ENCODE peak calls at places on chromosomes 11 and 22, in ten cellular contexts. V, C, R, T, L, I, Z, B, M and S are unnamed samples.

GRCh38 chr11:14148653-14149273 is 186.2 kb downstream of the SPON1 start:
- DNase-seq in V (no peak), C (peak), R (peak), T (peak), L (no peak), I (peak), Z (no peak), B (no peak), M (no peak), S (no peak)

GRCh38 chr22:49575703-49576081 is 252.0 kb downstream of the BRD1 start:
- DNase-seq in V (no peak), C (no peak), R (no peak), T (no peak), L (no peak), I (no peak), Z (no peak), B (no peak), M (no peak), S (no peak)

GRCh38 chr11:115672999-115673411 is 168.8 kb upstream of the CADM1 start:
- DNase-seq in V (peak), C (no peak), R (peak), T (peak), L (no peak), I (peak), Z (no peak), B (peak), M (no peak), S (no peak)

GRCh38 chr11:11502303-11502828 is 119.4 kb downstream of the GALNT18 start:
- DNase-seq in V (no peak), C (no peak), R (no peak), T (no peak), L (no peak), I (no peak), Z (no peak), B (no peak), M (no peak), S (no peak)

GRCh38 chr11:97871816-97872215 is 1148.9 kb upstream of the CNTN5 start:
- DNase-seq in V (no peak), C (no peak), R (no peak), T (no peak), L (no peak), I (no peak), Z (no peak), B (no peak), M (no peak), S (no peak)

GRCh38 chr11:131129474-131129873 is 213.2 kb upstream of the SNX19 start:
- DNase-seq in V (no peak), C (no peak), R (no peak), T (no peak), L (no peak), I (no peak), Z (no peak), B (no peak), M (no peak), S (no peak)

GRCh38 chr11:34263462-34264186 is 94.2 kb downstream of the ABTB2 start:
- DNase-seq in V (peak), C (no peak), R (peak), T (peak), L (no peak), I (peak), Z (no peak), B (no peak), M (no peak), S (no peak)

GRCh38 chr11:35518766-35519165 is 6.7 kb downstream of the PAMR1 start:
- DNase-seq in V (no peak), C (no peak), R (peak), T (peak), L (no peak), I (peak), Z (no peak), B (no peak), M (no peak), S (no peak)

GRCh38 chr11:67731583-67731982 is 57.2 kb upstream of the ALDH3B2 start:
- DNase-seq in V (no peak), C (no peak), R (no peak), T (no peak), L (no peak), I (no peak), Z (no peak), B (no peak), M (no peak), S (no peak)

GRCh38 chr22:20490183-20490940 is 5.2 kb downstream of the KLHL22 start:
- DNase-seq in V (no peak), C (no peak), R (no peak), T (no peak), L (no peak), I (no peak), Z (no peak), B (no peak), M (no peak), S (no peak)

GRCh38 chr11:86244063-86244521 is 461 bp upstream of the EED start:
- DNase-seq in V (peak), C (peak), R (no peak), T (no peak), L (peak), I (peak), Z (peak), B (peak), M (peak), S (no peak)

GRCh38 chr11:40421187-40421586 is 1038.3 kb downstream of the LRRC4C start:
- DNase-seq in V (no peak), C (no peak), R (no peak), T (no peak), L (no peak), I (no peak), Z (no peak), B (no peak), M (no peak), S (no peak)

GRCh38 chr11:134360050-134360835 is 28.5 kb downstream of the GLB1L2 start:
- DNase-seq in V (peak), C (peak), R (peak), T (peak), L (peak), I (peak), Z (peak), B (peak), M (peak), S (peak)

GRCh38 chr11:44915621-44916020 is 35.1 kb downstream of the TP53I11 start:
- DNase-seq in V (no peak), C (no peak), R (no peak), T (no peak), L (no peak), I (no peak), Z (no peak), B (no peak), M (no peak), S (no peak)

GRCh38 chr11:46216765-46217089 is 60.7 kb upstream of the CREB3L1 start:
- DNase-seq in V (no peak), C (no peak), R (no peak), T (no peak), L (no peak), I (no peak), Z (no peak), B (no peak), M (no peak), S (no peak)

GRCh38 chr11:46220313-46220712 is 57.1 kb upstream of the CREB3L1 start:
- DNase-seq in V (no peak), C (no peak), R (no peak), T (no peak), L (no peak), I (no peak), Z (no peak), B (no peak), M (no peak), S (no peak)

GRCh38 chr11:46223252-46223513 is 54.3 kb upstream of the CREB3L1 start:
- DNase-seq in V (no peak), C (no peak), R (no peak), T (no peak), L (no peak), I (no peak), Z (no peak), B (no peak), M (no peak), S (no peak)

GRCh38 chr11:46222485-46223251 is 54.8 kb upstream of the CREB3L1 start:
- DNase-seq in V (no peak), C (no peak), R (no peak), T (no peak), L (no peak), I (peak), Z (peak), B (no peak), M (no peak), S (no peak)
- TF ChIP-seq CTCF in V (no peak), C (no peak), R (peak), T (peak), L (no peak), I (no peak), Z (no peak), B (no peak), M (no peak), S (no peak)

GRCh38 chr11:57562596-57562995 is 4.9 kb downstream of the UBE2L6 start:
- DNase-seq in V (no peak), C (no peak), R (no peak), T (no peak), L (no peak), I (no peak), Z (no peak), B (no peak), M (no peak), S (no peak)
- TF ChIP-seq CTCF in V (no peak), C (peak), R (no peak), T (no peak), L (no peak), I (no peak), Z (no peak), B (no peak), M (peak), S (no peak)

GRCh38 chr11:28657378-28658030 is 549.3 kb downstream of the METTL15 start:
- DNase-seq in V (no peak), C (no peak), R (peak), T (peak), L (no peak), I (peak), Z (no peak), B (no peak), M (no peak), S (no peak)

GRCh38 chr11:28659716-28660348 is 551.6 kb downstream of the METTL15 start:
- DNase-seq in V (no peak), C (no peak), R (no peak), T (no peak), L (no peak), I (no peak), Z (no peak), B (no peak), M (no peak), S (no peak)

GRCh38 chr11:28649922-28650321 is 541.7 kb downstream of the METTL15 start:
- DNase-seq in V (no peak), C (no peak), R (peak), T (peak), L (no peak), I (peak), Z (no peak), B (no peak), M (no peak), S (no peak)

GRCh38 chr11:28654191-28654590 is 546.0 kb downstream of the METTL15 start:
- DNase-seq in V (no peak), C (no peak), R (no peak), T (no peak), L (no peak), I (no peak), Z (no peak), B (no peak), M (no peak), S (no peak)
- TF ChIP-seq CTCF in V (no peak), C (no peak), R (no peak), T (no peak), L (no peak), I (no peak), Z (no peak), B (no peak), M (no peak), S (no peak)

DNA sequence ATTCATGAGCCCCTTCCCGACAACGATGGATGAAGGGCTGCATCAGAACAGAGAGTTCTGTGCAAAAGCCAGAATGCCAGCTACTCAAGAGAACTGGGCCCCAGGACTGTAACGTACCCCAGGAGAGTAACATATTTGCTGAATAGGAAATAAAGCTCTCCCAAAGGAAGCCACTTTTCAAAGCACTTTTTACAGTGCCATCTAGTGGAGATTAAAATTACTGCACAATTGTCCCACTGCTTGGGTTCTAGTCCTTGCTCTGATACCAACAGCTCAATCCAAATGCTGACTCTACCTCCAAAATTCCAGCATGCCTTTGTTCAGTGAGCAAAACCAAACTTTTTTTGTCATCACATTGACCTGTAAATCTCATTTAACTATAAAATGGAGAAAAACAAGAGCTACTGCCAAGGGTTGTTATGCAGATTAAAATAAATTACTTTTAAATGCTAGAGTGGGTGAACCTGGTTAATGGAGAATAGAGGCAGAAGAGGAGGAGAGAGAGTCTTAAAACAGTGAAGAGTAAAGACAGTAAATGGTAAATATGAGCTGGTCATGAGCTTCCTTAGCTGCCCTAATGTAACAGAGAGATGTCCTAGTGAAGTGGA is 87.6 kb upstream of the FSHB start:
- DNase-seq in V (no peak), C (peak), R (peak), T (peak), L (no peak), I (peak), Z (peak), B (no peak), M (peak), S (peak)
- TF ChIP-seq CTCF in V (peak), C (peak), R (peak), T (peak), L (no peak), I (peak), Z (peak), B (peak), M (peak), S (peak)

GRCh38 chr11:126716456-126717083 is 284.0 kb downstream of the KIRREL3 start:
- DNase-seq in V (no peak), C (peak), R (peak), T (peak), L (no peak), I (peak), Z (peak), B (peak), M (peak), S (peak)
- TF ChIP-seq CTCF in V (no peak), C (peak), R (peak), T (peak), L (no peak), I (peak), Z (peak), B (peak), M (peak), S (peak)

DNA sequence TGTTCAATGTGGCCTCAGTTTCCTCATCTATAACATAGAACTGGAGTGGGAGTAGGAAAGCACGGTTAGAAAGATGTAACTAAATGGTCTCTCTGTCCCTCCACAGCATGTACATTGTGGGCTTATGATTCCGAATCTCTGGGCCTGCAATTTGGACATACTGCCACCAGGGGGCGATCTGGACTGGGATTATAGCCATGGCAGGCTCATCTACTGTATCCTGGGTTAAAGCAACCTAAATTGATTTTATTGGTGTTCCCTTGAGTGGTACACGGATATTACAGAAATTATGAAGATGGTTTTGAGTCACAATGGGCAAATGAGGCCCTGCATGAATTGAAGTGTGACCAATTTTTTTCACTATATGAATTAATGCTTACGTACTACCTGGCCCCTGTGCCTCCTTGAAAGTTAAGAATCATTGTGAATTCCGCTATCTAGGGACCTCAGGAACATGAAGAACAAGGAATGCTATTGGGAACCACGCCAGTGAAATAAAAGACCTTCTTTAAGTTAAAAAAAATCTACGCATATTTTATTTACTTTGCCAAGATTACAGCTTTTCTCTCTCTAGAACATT is 32.9 kb downstream of the TST start:
- DNase-seq in V (no peak), C (peak), R (no peak), T (no peak), L (no peak), I (peak), Z (peak), B (no peak), M (no peak), S (peak)
- TF ChIP-seq CTCF in V (peak), C (peak), R (peak), T (peak), L (no peak), I (peak), Z (peak), B (no peak), M (peak), S (peak)

DNA sequence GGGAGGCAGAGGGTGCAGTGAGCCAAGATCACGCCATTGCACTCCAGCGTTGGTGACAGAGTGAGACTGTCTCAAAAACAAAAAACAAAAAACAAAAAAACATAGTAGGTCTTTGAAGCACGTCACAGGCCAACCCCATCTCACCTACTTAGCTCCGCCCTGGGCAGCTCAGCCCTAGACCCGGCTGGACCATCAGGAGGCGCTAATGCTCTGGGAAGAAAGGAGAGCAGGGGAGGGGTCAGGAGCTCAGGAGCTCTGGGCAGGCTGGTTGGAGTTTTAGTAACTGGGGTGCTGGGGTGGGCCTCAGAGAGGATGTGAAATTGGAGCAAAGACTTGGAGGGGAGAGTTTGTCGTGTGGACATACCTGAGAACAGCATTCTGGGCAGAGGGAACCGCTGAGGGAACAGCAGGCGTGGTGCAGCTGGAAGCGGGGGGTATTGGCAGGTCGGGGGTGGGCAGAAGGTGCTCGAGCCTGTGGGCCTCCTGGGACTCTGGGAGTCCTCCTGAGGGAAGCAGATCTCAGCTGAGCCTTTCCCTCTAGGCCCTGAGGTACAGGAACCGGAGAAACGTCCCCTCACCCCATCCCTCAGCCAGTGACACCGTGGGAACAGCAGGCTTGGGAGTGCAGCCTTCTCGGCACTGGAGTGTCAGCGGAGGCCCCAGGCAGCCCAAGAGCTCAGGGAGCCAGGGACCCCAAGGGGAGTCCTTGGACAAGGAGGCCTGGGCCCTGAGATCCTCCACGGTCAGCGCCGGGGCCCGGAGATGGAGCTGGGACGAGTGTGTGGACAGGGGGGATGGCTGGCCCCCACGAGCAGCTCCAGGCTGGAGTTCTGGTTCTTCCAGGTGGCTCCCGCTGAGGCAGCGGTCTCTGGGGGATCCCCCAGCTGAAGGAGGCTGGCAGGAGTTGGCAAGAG is 2.2 kb upstream of the RPS6KA4 start:
- DNase-seq in V (no peak), C (peak), R (peak), T (peak), L (no peak), I (peak), Z (peak), B (no peak), M (no peak), S (peak)
- TF ChIP-seq CTCF in V (no peak), C (peak), R (peak), T (peak), L (no peak), I (peak), Z (no peak), B (no peak), M (peak), S (peak)

GRCh38 chr11:63709336-63709735 is 28.0 kb downstream of the RTN3 start:
- DNase-seq in V (no peak), C (no peak), R (no peak), T (peak), L (no peak), I (no peak), Z (no peak), B (no peak), M (no peak), S (no peak)

GRCh38 chr11:63708764-63709163 is 27.5 kb downstream of the RTN3 start:
- DNase-seq in V (no peak), C (no peak), R (no peak), T (no peak), L (no peak), I (no peak), Z (no peak), B (no peak), M (no peak), S (no peak)

GRCh38 chr11:63711838-63712237 is 30.5 kb downstream of the RTN3 start:
- DNase-seq in V (no peak), C (no peak), R (no peak), T (no peak), L (no peak), I (no peak), Z (no peak), B (no peak), M (no peak), S (no peak)

GRCh38 chr11:63713776-63714175 is 32.5 kb downstream of the RTN3 start:
- DNase-seq in V (no peak), C (no peak), R (no peak), T (peak), L (no peak), I (peak), Z (no peak), B (no peak), M (no peak), S (no peak)

DNA sequence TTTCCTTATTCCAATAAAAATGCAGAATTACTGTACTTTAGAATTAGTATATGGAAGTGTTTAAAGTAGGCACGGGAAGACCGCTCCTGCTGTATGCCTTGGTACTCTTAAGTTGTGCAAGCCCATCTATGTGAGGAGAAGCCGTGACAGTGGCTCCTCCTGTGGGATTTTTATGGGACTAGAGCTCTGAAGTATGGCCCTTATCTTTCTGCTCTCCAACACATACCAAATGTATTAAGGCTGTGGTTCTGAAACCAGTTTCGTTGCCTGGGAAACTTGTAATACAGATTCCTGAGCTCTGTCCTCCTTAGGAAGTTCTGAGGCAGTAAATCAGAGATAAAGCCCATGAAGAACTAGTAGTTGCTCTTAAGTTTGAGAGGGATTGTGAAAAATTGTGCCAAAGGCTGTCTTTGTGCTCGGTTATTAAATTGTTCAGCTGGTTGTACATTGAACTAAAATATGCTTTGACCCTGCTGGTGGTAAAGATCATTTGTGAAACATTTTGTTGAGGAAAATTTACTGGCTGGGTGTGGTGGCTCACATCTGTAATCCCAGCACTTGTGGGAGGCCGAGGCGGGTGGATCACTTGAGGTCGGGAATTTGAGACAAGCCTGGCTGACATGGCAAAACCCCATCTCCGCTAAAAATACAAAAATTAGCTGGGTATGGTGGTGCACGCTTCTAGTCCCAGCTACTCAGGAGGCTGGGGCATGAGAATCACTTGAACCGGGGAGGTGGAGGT is 29.3 kb downstream of the RTN3 start:
- DNase-seq in V (no peak), C (no peak), R (peak), T (peak), L (no peak), I (peak), Z (no peak), B (no peak), M (no peak), S (no peak)
- TF ChIP-seq CTCF in V (no peak), C (no peak), R (no peak), T (peak), L (no peak), I (peak), Z (no peak), B (no peak), M (no peak), S (no peak)